ENCODE peak calls at places on chromosomes 16 and 17, in eight cellular contexts. A is dorsolateral prefrontal cortex, V is A673, J is PC-3, R is HCT116, S is upper lobe of left lung, W is brain microvascular endothelial cell, H is mesendoderm. L is an unnamed sample.
A peak's percentile ranks its signal among the peaks of the same experiment; 100 is the strongest.

GRCh38 chr17:30476726-30477082 is 504 bp upstream of the GOSR1 start:
- DNase-seq in A (no peak), V (no peak), J (no peak), R (no peak), S (no peak), W (peak; percentile 2), H (no peak), L (no peak)

GRCh38 chr17:56230660-56231059 is 77.4 kb downstream of the ANKFN1 start:
- DNase-seq in A (no peak), V (peak; percentile 6), J (no peak), R (no peak), S (no peak), W (no peak), H (no peak), L (no peak)

GRCh38 chr17:731943-732787 is at the start of gene TLCD3A:
- DNase-seq in A (no peak), V (peak; percentile 74), J (peak; percentile 55), R (no peak), S (peak; percentile 74), W (peak; percentile 13), H (peak; percentile 54), L (peak; percentile 77)

GRCh38 chr16:85473909-85474640 is 139.0 kb upstream of the GSE1 start:
- DNase-seq in A (no peak), V (no peak), J (no peak), R (no peak), S (no peak), W (no peak), H (peak; percentile 42), L (no peak)

GRCh38 chr16:11111891-11112634 is 143.9 kb downstream of the SOCS1 start:
- DNase-seq in A (peak; percentile 46), V (no peak), J (no peak), R (no peak), S (no peak), W (no peak), H (no peak), L (no peak)

GRCh38 chr16:85836706-85837582 is 37.4 kb downstream of the COX4I1 start:
- DNase-seq in A (no peak), V (no peak), J (no peak), R (no peak), S (peak; percentile 67), W (no peak), H (no peak), L (no peak)

GRCh38 chr17:71251936-71252335 is 868.9 kb upstream of the SOX9 start:
- DNase-seq in A (no peak), V (no peak), J (no peak), R (no peak), S (no peak), W (no peak), H (no peak), L (no peak)

GRCh38 chr17:22703786-22704441 is 1011.6 kb downstream of the KCNJ18 start:
- DNase-seq in A (no peak), V (no peak), J (no peak), R (no peak), S (no peak), W (no peak), H (no peak), L (no peak)

GRCh38 chr17:71855000-71855399 is 265.8 kb upstream of the SOX9 start:
- DNase-seq in A (no peak), V (peak; percentile 17), J (no peak), R (no peak), S (no peak), W (no peak), H (peak; percentile 44), L (no peak)

GRCh38 chr17:78808106-78808635 is 26.1 kb upstream of the CYTH1 start:
- DNase-seq in A (no peak), V (no peak), J (peak; percentile 54), R (no peak), S (no peak), W (no peak), H (no peak), L (no peak)

GRCh38 chr17:55742272-55743102 is 8.4 kb upstream of the PCTP start:
- DNase-seq in A (no peak), V (no peak), J (no peak), R (no peak), S (no peak), W (no peak), H (no peak), L (no peak)

DNA sequence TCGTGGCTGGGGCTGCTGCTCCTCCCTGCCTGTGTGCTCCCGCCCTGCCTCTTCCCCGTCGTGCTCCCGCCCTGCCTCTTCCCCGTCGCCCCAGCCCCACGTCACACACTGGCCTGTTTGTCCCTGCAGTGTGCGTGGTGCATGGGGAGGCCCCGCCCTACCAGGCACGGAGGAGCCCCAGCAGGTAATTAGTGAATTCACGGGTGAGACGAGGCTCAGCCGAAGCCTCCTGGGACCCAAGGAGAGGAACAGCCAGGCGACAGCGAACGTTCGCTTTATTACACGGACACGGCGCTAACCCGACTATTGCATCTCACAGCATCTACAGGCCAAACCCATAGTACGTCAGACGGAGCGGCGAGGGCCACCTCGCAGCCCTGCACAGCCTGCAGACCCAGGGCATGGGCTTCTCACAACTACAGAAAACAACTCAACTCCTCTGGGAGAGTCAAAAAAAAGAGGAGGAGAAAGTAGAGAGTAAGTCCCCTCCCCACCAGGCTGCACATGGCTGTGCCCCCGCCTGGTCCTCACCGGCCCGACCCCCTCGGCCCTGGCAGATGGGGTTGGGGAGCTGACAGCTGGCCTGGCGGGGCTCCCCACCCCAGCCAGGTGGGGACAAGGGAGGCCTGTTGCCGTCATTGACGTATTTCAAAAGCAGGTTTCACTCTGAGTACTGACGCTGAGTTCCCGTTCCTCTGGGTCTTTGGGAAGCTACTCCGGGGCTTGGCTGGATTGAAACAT is 4.3 kb upstream of the PABPN1L start:
- DNase-seq in A (no peak), V (no peak), J (no peak), R (no peak), S (no peak), W (no peak), H (no peak), L (no peak)
- H3K4me3 ChIP-seq in A (no peak overlapping the region), V (no peak overlapping the region), J (no peak overlapping the region), R (no peak overlapping the region), S (peak overlapping the region; percentile 10), W (no peak overlapping the region), H (no peak overlapping the region), L (peak overlapping the region; percentile 13)

DNA sequence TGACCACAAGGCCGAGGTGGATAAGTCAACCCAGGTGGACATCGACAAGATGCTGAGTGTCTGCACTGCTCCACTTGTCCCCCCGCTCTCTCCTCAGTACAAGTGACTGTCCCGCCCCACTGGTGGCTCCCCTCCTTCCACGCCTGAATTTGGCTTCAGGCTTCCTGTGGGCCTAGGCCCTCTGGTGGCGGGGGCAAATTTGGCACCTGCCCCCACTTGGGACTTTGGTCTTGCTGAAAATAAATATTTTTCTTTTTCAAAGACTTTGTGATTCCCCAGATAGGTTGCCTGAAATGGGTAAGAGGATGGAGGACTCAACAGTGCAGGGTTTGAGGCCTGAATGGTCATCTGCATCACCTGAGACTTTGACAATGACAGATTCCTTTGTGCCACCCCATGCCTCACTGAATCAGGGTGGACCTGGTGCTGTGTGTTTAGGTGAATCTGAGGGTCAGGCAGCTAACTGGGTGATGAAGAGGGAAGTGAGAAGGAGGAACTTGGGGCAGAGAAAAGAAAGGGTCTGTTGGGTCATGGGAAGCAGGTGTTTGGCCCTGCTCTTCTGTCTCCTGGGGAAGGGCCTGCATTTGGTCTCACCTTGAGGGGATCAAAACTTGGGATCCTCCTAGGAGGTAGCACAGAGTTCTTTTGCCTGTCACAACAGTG is 2.0 kb downstream of the C16orf86 start:
- DNase-seq in A (no peak), V (no peak), J (no peak), R (no peak), S (no peak), W (no peak), H (no peak), L (no peak)
- H3K27ac ChIP-seq in A (peak overlapping the region; percentile 94), V (no peak overlapping the region), J (no peak overlapping the region), R (no peak overlapping the region), S (peak overlapping the region; percentile 97), W (no peak overlapping the region), H (no peak overlapping the region), L (no peak overlapping the region)

DNA sequence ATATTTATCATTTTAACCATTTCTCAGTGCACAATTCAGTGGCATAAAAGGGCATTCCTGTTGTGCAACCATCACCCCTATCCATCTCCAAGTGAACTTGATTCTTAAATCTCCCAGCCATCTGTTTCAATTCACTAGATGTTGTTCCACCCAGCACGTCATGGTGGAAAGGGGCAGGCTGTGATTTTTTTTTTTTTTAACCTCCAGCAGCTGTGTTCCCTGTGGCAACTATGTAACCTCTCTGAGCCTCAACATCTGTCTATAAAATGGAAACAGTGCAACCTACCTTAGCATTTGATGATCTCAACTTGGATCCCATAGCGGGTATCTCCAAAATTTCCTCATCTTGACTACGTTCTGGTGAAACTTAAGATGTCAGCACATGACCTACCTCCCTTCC is 604.5 kb downstream of the WWOX start:
- DNase-seq in A (no peak), V (peak; percentile 2), J (no peak), R (no peak), S (no peak), W (no peak), H (no peak), L (no peak)
- H3K4me3 ChIP-seq in A (no peak overlapping the region), V (no peak overlapping the region), J (no peak overlapping the region), R (no peak overlapping the region), S (no peak overlapping the region), W (no peak overlapping the region), H (no peak overlapping the region), L (no peak overlapping the region)

DNA sequence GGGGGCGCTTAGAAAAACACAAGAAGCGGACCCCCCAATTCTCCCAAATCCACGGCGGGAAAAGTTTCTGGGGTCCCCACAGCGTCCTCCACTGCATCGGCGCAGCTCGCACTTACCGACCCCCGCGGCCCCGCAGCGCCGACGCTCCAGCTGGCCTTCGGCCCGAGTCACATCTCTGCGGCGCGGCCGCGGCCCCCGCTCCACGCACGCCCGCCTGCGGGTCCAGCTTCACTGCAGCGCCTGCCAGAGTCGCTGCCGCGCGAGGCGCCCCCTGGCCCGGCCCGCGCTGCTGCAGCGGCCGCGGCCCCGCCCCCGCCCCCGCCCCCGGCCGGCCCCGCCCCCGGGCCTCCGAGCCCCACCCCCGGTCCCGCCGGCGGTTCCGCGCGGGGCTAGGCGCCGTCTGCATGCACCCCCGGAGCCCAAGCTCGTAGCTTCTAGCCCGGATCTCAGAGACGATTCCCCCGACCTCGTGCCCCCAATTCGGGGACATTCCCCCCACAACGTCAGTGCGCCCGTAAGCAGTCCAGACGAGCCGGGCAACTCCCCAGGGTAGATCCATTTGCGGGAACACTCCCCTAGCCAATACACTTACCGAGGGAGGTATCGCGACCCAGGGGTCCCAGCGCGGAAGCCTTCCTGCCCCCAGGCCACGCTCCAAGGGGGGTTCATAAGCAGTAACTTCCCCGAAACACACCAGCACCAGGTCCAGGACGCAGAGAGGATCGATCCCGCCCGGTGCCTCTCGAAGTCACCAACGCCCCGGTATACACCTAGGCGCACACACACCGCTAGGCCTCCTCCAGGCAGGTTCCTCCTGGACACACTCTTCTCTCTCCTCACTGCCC is at the start of gene GPRC5B:
- DNase-seq in A (peak; percentile 41), V (peak; percentile 48), J (peak; percentile 34), R (no peak), S (peak; percentile 23), W (no peak), H (peak; percentile 56), L (no peak)
- H3K27ac ChIP-seq in A (peak within 1 kb of the TSS; percentile 98), V (no peak within 1 kb of the TSS), J (no peak within 1 kb of the TSS), R (peak within 1 kb of the TSS; percentile 45), S (no peak within 1 kb of the TSS), W (no peak within 1 kb of the TSS), H (peak within 1 kb of the TSS; percentile 85), L (peak within 1 kb of the TSS; percentile 50)

GRCh38 chr17:35448899-35449227 is 297 bp upstream of the SLFN13 start:
- DNase-seq in A (no peak), V (no peak), J (no peak), R (no peak), S (no peak), W (no peak), H (no peak), L (no peak)
- H3K4me3 ChIP-seq in A (peak overlapping the region; percentile 26), V (no peak overlapping the region), J (peak overlapping the region; percentile 74), R (no peak overlapping the region), S (peak overlapping the region; percentile 65), W (peak overlapping the region; percentile 61), H (no peak overlapping the region), L (peak overlapping the region; percentile 53)